ENCODE peak calls at places on chromosome 10, in ten cellular contexts. W, B, A, I, R, G, E, P, H and J are unnamed samples.

GRCh38 chr10:122617476-122618270 is 57.1 kb downstream of the DMBT1 start:
- DNase-seq in W (no peak), B (no peak), A (no peak), I (no peak), R (no peak), G (no peak), E (no peak), P (no peak), H (no peak), J (no peak)

GRCh38 chr10:77458986-77459590 is 178.5 kb downstream of the KCNMA1 start:
- DNase-seq in W (no peak), B (peak; percentile 30), A (no peak), I (no peak), R (no peak), G (no peak), E (no peak), P (no peak), H (no peak), J (no peak)

GRCh38 chr10:79316671-79317431 is 30.4 kb upstream of the PPIF start:
- DNase-seq in W (no peak), B (no peak), A (no peak), I (peak; percentile 28), R (peak; percentile 61), G (no peak), E (no peak), P (no peak), H (peak; percentile 24), J (no peak)

GRCh38 chr10:7409732-7410168 is 1.1 kb downstream of the SFMBT2 start:
- DNase-seq in W (no peak), B (no peak), A (peak; percentile 20), I (peak; percentile 55), R (no peak), G (no peak), E (peak; percentile 30), P (no peak), H (no peak), J (no peak)

GRCh38 chr10:120336910-120337540 is 120.0 kb upstream of the PLPP4 start:
- DNase-seq in W (peak; percentile 62), B (peak; percentile 55), A (peak; percentile 66), I (peak; percentile 67), R (peak; percentile 49), G (peak; percentile 38), E (peak; percentile 80), P (no peak), H (no peak), J (peak; percentile 10)

GRCh38 chr10:63467833-63468232 is 2.1 kb upstream of the JMJD1C start:
- DNase-seq in W (no peak), B (no peak), A (no peak), I (no peak), R (no peak), G (no peak), E (no peak), P (no peak), H (no peak), J (no peak)

GRCh38 chr10:32379314-32379949 is 32.5 kb upstream of the EPC1 start:
- DNase-seq in W (peak; percentile 71), B (peak; percentile 88), A (peak; percentile 82), I (no peak), R (no peak), G (no peak), E (no peak), P (peak; percentile 65), H (no peak), J (no peak)

GRCh38 chr10:44752451-44753441 is 158.4 kb upstream of the TMEM72 start:
- DNase-seq in W (peak; percentile 54), B (peak; percentile 77), A (peak; percentile 89), I (no peak), R (no peak), G (no peak), E (no peak), P (no peak), H (no peak), J (no peak)

GRCh38 chr10:78455873-78456272 is 422.2 kb downstream of the RPS24 start:
- DNase-seq in W (no peak), B (no peak), A (no peak), I (no peak), R (no peak), G (no peak), E (no peak), P (no peak), H (no peak), J (no peak)

GRCh38 chr10:120517881-120518484 is 61.0 kb downstream of the PLPP4 start:
- DNase-seq in W (no peak), B (no peak), A (peak; percentile 23), I (no peak), R (no peak), G (no peak), E (no peak), P (no peak), H (no peak), J (no peak)

GRCh38 chr10:43252166-43252784 is 14.6 kb downstream of the RASGEF1A start:
- DNase-seq in W (no peak), B (no peak), A (no peak), I (no peak), R (peak; percentile 34), G (peak; percentile 7), E (no peak), P (no peak), H (no peak), J (no peak)

GRCh38 chr10:63068246-63068645 is 64.9 kb upstream of the NRBF2 start:
- DNase-seq in W (no peak), B (peak; percentile 38), A (peak; percentile 70), I (peak; percentile 27), R (no peak), G (no peak), E (no peak), P (no peak), H (no peak), J (no peak)

GRCh38 chr10:3292601-3293000 is 120.0 kb upstream of the PITRM1 start:
- DNase-seq in W (no peak), B (no peak), A (no peak), I (no peak), R (no peak), G (no peak), E (no peak), P (no peak), H (no peak), J (no peak)

GRCh38 chr10:117348236-117348635 is 27.0 kb downstream of the PDZD8 start:
- DNase-seq in W (no peak), B (no peak), A (no peak), I (no peak), R (no peak), G (no peak), E (no peak), P (no peak), H (no peak), J (no peak)

GRCh38 chr10:113600569-113600968 is 47.7 kb downstream of the HABP2 start:
- DNase-seq in W (no peak), B (no peak), A (no peak), I (no peak), R (no peak), G (no peak), E (no peak), P (no peak), H (no peak), J (no peak)

GRCh38 chr10:119541459-119542356 is 811 bp downstream of the RGS10 start:
- DNase-seq in W (no peak), B (no peak), A (no peak), I (peak; percentile 81), R (peak; percentile 51), G (no peak), E (no peak), P (no peak), H (peak; percentile 53), J (peak; percentile 21)

GRCh38 chr10:5070648-5071410 is 23.4 kb upstream of the AKR1C3 start:
- DNase-seq in W (no peak), B (no peak), A (no peak), I (no peak), R (no peak), G (no peak), E (no peak), P (no peak), H (no peak), J (no peak)

GRCh38 chr10:110883924-110884323 is 12.2 kb downstream of the PDCD4 start:
- DNase-seq in W (no peak), B (no peak), A (no peak), I (no peak), R (no peak), G (no peak), E (no peak), P (no peak), H (no peak), J (no peak)

GRCh38 chr10:36773652-36774051 is 351.7 kb upstream of the ANKRD30A start:
- DNase-seq in W (no peak), B (no peak), A (no peak), I (no peak), R (no peak), G (no peak), E (no peak), P (no peak), H (no peak), J (no peak)

GRCh38 chr10:34940436-34940835 is 125.3 kb upstream of the PARD3 start:
- DNase-seq in W (no peak), B (peak; percentile 45), A (no peak), I (no peak), R (no peak), G (no peak), E (no peak), P (no peak), H (no peak), J (no peak)

GRCh38 chr10:11401314-11402222 is 209.9 kb downstream of the USP6NL start:
- DNase-seq in W (no peak), B (no peak), A (no peak), I (peak; percentile 18), R (no peak), G (no peak), E (no peak), P (no peak), H (no peak), J (no peak)

GRCh38 chr10:86335257-86335656 is 31.3 kb downstream of the GRID1 start:
- DNase-seq in W (no peak), B (no peak), A (no peak), I (no peak), R (no peak), G (no peak), E (no peak), P (no peak), H (no peak), J (no peak)

GRCh38 chr10:95655571-95656290 is 780 bp downstream of the ALDH18A1 start:
- DNase-seq in W (no peak), B (peak; percentile 21), A (peak; percentile 21), I (no peak), R (no peak), G (no peak), E (no peak), P (no peak), H (no peak), J (no peak)

GRCh38 chr10:80709879-80710278 is 172.2 kb downstream of the SH2D4B start:
- DNase-seq in W (no peak), B (no peak), A (no peak), I (no peak), R (no peak), G (no peak), E (no peak), P (no peak), H (no peak), J (no peak)

GRCh38 chr10:102714621-102715455 is at the start of gene SFXN2:
- DNase-seq in W (peak; percentile 12), B (no peak), A (no peak), I (peak; percentile 72), R (peak; percentile 53), G (no peak), E (peak; percentile 30), P (no peak), H (no peak), J (peak; percentile 38)

GRCh38 chr10:126671402-126671975 is 996 bp upstream of the C10orf90 start:
- DNase-seq in W (no peak), B (no peak), A (peak; percentile 16), I (no peak), R (no peak), G (no peak), E (no peak), P (no peak), H (no peak), J (no peak)

GRCh38 chr10:76071638-76072317 is 640.4 kb downstream of the LRMDA start:
- DNase-seq in W (no peak), B (no peak), A (no peak), I (no peak), R (no peak), G (no peak), E (no peak), P (no peak), H (no peak), J (no peak)

GRCh38 chr10:14656052-14656451 is 118.6 kb downstream of the FAM107B start:
- DNase-seq in W (no peak), B (no peak), A (no peak), I (no peak), R (no peak), G (no peak), E (no peak), P (no peak), H (no peak), J (no peak)